ENCODE peak calls at places on chromosomes 11 and 22, in nine cellular contexts. C, O, P, N, I, E, Y, W and Q are unnamed samples.
A peak's percentile ranks its signal among the peaks of the same experiment; 100 is the strongest.

GRCh38 chr11:69854719-69855118 is 35.5 kb upstream of the FGF3 start:
- DNase-seq in C (no peak), O (no peak), P (peak; percentile 74), N (no peak), I (no peak), E (no peak), Y (no peak), W (no peak), Q (no peak)

GRCh38 chr22:21738081-21738480 is 2.5 kb upstream of the YPEL1 start:
- DNase-seq in C (no peak), O (no peak), P (no peak), N (no peak), I (no peak), E (no peak), Y (no peak), W (no peak), Q (no peak)

GRCh38 chr11:61949169-61950034 is 749 bp upstream of the BEST1 start:
- DNase-seq in C (peak; percentile 87), O (peak; percentile 63), P (peak; percentile 79), N (no peak), I (peak; percentile 91), E (no peak), Y (peak; percentile 75), W (peak; percentile 85), Q (no peak)

GRCh38 chr11:15938983-15939382 is 417.4 kb downstream of the SOX6 start:
- DNase-seq in C (no peak), O (no peak), P (no peak), N (no peak), I (no peak), E (no peak), Y (no peak), W (no peak), Q (no peak)

GRCh38 chr22:38317237-38317994 is at the start of gene CSNK1E:
- DNase-seq in C (peak; percentile 86), O (peak; percentile 62), P (peak; percentile 59), N (peak; percentile 81), I (peak; percentile 77), E (peak; percentile 58), Y (peak; percentile 91), W (peak; percentile 82), Q (peak; percentile 77)

GRCh38 chr11:60915250-60915914 is 1.4 kb downstream of the TMEM109 start:
- DNase-seq in C (peak; percentile 80), O (peak; percentile 41), P (peak; percentile 61), N (peak; percentile 85), I (no peak), E (peak; percentile 48), Y (no peak), W (peak; percentile 73), Q (peak; percentile 68)

GRCh38 chr22:30575011-30575671 is 676 bp upstream of the GAL3ST1 start:
- DNase-seq in C (peak; percentile 84), O (no peak), P (peak; percentile 84), N (no peak), I (peak; percentile 75), E (no peak), Y (no peak), W (peak; percentile 4), Q (no peak)

GRCh38 chr11:5280582-5281102 is 10.9 kb upstream of the HBE1 start:
- DNase-seq in C (peak; percentile 80), O (no peak), P (peak; percentile 98), N (no peak), I (peak; percentile 11), E (no peak), Y (no peak), W (peak; percentile 95), Q (no peak)

GRCh38 chr22:19823191-19823590 is 31.5 kb downstream of the GNB1L start:
- DNase-seq in C (no peak), O (no peak), P (no peak), N (no peak), I (no peak), E (no peak), Y (no peak), W (no peak), Q (peak; percentile 2)

GRCh38 chr22:19820880-19821522 is 33.7 kb downstream of the GNB1L start:
- DNase-seq in C (no peak), O (no peak), P (no peak), N (peak; percentile 25), I (no peak), E (no peak), Y (peak; percentile 45), W (no peak), Q (no peak)

GRCh38 chr22:19819911-19820879 is 34.5 kb downstream of the GNB1L start:
- DNase-seq in C (no peak), O (no peak), P (no peak), N (no peak), I (no peak), E (no peak), Y (peak; percentile 57), W (no peak), Q (no peak)

GRCh38 chr22:19822301-19823117 is 32.2 kb downstream of the GNB1L start:
- DNase-seq in C (peak; percentile 34), O (no peak), P (no peak), N (peak; percentile 42), I (no peak), E (no peak), Y (peak; percentile 46), W (no peak), Q (no peak)

DNA sequence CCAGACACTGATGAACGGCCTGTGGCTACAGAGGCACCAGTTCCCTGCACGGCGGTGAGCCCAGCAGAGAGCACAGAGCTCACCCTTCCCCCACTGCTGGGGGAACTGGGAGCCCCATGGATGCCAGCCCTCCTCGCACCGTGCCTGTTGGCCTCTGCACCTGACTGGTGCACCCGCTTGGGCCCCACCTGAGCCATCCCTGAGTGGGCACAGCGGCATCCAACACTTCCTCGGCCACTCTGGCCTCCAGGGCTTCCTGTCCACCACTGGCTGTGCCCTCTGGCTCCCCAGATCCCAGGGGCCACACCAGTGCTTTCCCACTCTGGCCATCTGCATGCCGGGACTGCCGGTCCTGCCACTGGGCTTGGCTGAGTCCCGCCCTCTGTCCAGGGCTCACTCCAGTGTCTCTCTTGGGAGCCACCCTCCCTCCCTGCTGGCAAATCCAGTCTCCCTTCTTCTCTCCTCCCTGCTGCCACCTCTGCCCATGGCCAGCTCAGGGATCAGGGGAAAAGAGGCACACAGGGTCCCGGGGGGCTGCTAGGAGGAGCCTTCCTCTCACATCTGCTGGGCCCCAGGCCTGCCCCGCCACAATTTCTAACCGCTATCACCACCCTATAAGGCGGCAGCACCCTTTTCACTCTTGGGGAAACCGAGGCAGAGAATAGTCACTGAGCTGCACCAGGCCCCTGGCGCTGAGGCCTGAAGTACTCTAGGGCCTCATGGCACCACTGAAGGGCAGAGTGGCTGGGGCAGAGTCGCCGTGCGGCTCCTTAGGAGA is 33.0 kb downstream of the GNB1L start:
- DNase-seq in C (no peak), O (no peak), P (no peak), N (no peak), I (no peak), E (no peak), Y (peak; percentile 53), W (no peak), Q (no peak)
- H3K4me1 ChIP-seq in C (no peaks in the 10 kb centered on the region), O (peaks cover 6% of the 10 kb centered on the region), P (no peaks in the 10 kb centered on the region), N (no peaks in the 10 kb centered on the region), I (peaks cover 14% of the 10 kb centered on the region), E (no peaks in the 10 kb centered on the region), Y (no peaks in the 10 kb centered on the region), W (no peaks in the 10 kb centered on the region), Q (no peaks in the 10 kb centered on the region)

DNA sequence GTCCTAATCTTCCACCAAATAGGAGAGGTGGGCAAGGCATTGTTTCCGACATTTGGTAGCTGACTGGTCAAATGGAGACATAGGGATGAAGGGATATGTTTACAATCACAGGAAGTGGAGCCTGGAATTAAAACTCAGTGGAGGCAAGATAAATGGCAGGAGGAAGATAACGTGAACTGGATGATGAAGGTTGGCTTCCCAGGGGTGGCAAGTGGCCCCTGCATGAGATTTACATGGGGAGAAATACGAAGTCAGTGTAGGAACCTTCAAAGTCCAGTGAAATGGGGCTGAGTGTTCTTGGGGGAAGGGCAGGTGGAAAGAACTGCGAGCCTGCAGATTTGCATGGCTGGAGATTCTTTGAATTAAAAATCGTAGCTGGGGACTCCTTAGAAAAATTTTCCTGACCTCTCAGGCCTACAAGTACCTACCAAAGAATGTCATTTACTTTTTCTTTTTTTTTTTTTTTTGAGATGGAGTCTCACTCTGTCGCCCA is 724 bp upstream of the FOXRED2 start:
- DNase-seq in C (no peak), O (no peak), P (no peak), N (no peak), I (no peak), E (no peak), Y (no peak), W (no peak), Q (no peak)
- H3K4me3 ChIP-seq in C (no peak overlapping the region), O (peak overlapping the region; percentile 61), P (no peak overlapping the region), N (peak overlapping the region; percentile 41), I (peak overlapping the region; percentile 45), E (peak overlapping the region; percentile 44), Y (peak overlapping the region; percentile 60), W (no peak overlapping the region), Q (peak overlapping the region; percentile 67)

GRCh38 chr11:118441770-118442169 is 5.5 kb downstream of the KMT2A start:
- DNase-seq in C (no peak), O (no peak), P (no peak), N (no peak), I (no peak), E (no peak), Y (no peak), W (no peak), Q (no peak)

GRCh38 chr11:118443590-118444218 is 7.4 kb downstream of the KMT2A start:
- DNase-seq in C (no peak), O (no peak), P (no peak), N (no peak), I (no peak), E (no peak), Y (no peak), W (no peak), Q (no peak)

GRCh38 chr11:118447423-118447822 is 11.1 kb downstream of the KMT2A start:
- DNase-seq in C (no peak), O (no peak), P (no peak), N (no peak), I (no peak), E (no peak), Y (no peak), W (no peak), Q (no peak)

GRCh38 chr11:118439656-118440055 is 3.4 kb downstream of the KMT2A start:
- DNase-seq in C (no peak), O (no peak), P (no peak), N (no peak), I (no peak), E (no peak), Y (no peak), W (no peak), Q (no peak)

DNA sequence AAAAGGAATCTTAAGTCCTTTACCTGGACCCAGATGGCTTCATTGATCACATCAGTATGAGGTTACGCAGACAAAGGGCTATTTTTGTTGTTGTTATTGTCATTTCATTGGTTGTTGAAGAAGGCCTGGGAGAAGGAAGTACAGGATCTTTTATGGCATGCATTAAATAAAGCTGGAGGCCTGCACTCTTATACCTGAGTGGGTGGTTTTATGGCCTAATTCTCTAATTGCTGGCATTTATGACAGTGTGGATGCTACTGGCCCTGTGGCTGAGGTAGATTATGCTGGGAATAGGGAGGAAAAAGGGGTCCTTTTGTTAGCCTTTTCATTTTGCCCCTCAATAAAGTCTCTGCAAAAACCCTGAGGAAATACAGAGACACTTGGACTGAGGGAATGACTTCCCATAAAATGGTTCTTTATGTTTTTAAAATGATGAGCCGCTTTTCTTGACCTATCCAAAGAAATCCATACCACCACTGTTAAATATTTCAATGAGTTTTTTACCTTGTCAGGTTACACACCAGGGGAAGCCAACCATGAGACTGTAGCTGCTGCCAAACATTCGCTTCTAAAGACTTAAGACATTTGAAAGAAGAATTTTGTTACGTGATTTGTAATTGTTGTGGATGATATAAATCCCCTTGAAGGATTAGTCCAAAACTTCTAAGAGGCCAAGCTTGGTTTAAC is 6.8 kb downstream of the KMT2A start:
- DNase-seq in C (no peak), O (no peak), P (no peak), N (no peak), I (no peak), E (no peak), Y (no peak), W (no peak), Q (no peak)
- H3K4me1 ChIP-seq in C (peaks cover 19% of the 10 kb centered on the region), O (peaks cover 63% of the 10 kb centered on the region), P (peaks cover 8% of the 10 kb centered on the region), N (peaks cover 81% of the 10 kb centered on the region), I (peaks cover 3% of the 10 kb centered on the region), E (peaks cover 39% of the 10 kb centered on the region), Y (peaks cover 30% of the 10 kb centered on the region), W (peaks cover 49% of the 10 kb centered on the region), Q (peaks cover 71% of the 10 kb centered on the region)

GRCh38 chr11:134587345-134587744 is 175.3 kb upstream of the B3GAT1 start:
- DNase-seq in C (no peak), O (no peak), P (no peak), N (no peak), I (no peak), E (no peak), Y (no peak), W (no peak), Q (no peak)
- H3K4me3 ChIP-seq in C (no peak overlapping the region), O (no peak overlapping the region), P (no peak overlapping the region), N (no peak overlapping the region), I (no peak overlapping the region), E (no peak overlapping the region), Y (no peak overlapping the region), W (no peak overlapping the region), Q (no peak overlapping the region)